ENCODE peak calls at places on chromosomes 11 and 22, in eight cellular contexts. M, G, L, H, D, O, C and N are unnamed samples.

GRCh38 chr11:76621866-76622265 is 48.7 kb downstream of the LRRC32 start:
- DNase-seq in M (no peak), D (peak; percentile 90), G (no peak), O (no peak), H (no peak), L (no peak), C (no peak), N (no peak)

GRCh38 chr11:3949132-3949531 is 93.7 kb downstream of the STIM1 start:
- DNase-seq in G (no peak), D (no peak), M (no peak), L (no peak), C (no peak), O (no peak), H (no peak), N (no peak)

GRCh38 chr22:46072030-46072881 is 78.1 kb upstream of the PPARA start:
- DNase-seq in L (no peak), D (peak; percentile 92), G (peak; percentile 49), C (no peak), H (peak; percentile 55), M (peak; percentile 37), O (peak; percentile 58), N (peak; percentile 48)

GRCh38 chr11:122253541-122254317 is 137.7 kb upstream of the BLID start:
- DNase-seq in C (no peak), M (peak; percentile 21), H (no peak), L (no peak), D (no peak), G (no peak), O (no peak), N (no peak)

GRCh38 chr22:45212306-45212709 is 28.4 kb downstream of the KIAA0930 start:
- DNase-seq in D (peak; percentile 91), H (peak; percentile 89), G (peak; percentile 77), O (peak; percentile 74), M (no peak), L (peak; percentile 53), C (peak; percentile 55), N (no peak)

GRCh38 chr11:69801513-69802335 is 17.5 kb downstream of the FGF3 start:
- DNase-seq in D (no peak), M (no peak), H (peak; percentile 35), L (peak; percentile 54), G (no peak), C (no peak), O (no peak), N (peak; percentile 78)

GRCh38 chr22:19520007-19520406 is 4.2 kb downstream of the CLDN5 start:
- DNase-seq in D (no peak), M (no peak), G (no peak), L (no peak), C (no peak), H (no peak), O (no peak), N (no peak)

GRCh38 chr11:92750794-92751193 is 218.7 kb upstream of the MTNR1B start:
- DNase-seq in M (no peak), D (no peak), H (no peak), O (no peak), G (no peak), C (no peak), L (no peak), N (no peak)

GRCh38 chr11:9264381-9265210 is 554 bp downstream of the DENND5A start:
- DNase-seq in H (peak; percentile 87), L (peak; percentile 56), D (peak; percentile 84), O (peak; percentile 65), G (peak; percentile 63), C (peak; percentile 39), M (no peak), N (no peak)

GRCh38 chr11:59012106-59012941 is 73.0 kb downstream of the GLYATL1 start:
- DNase-seq in G (no peak), D (no peak), H (no peak), L (peak; percentile 3), M (no peak), C (no peak), O (no peak), N (no peak)

GRCh38 chr11:43567396-43567975 is 113.1 kb upstream of the HSD17B12 start:
- DNase-seq in O (no peak), D (no peak), C (peak; percentile 67), H (peak; percentile 49), M (peak; percentile 54), L (peak; percentile 79), G (no peak), N (no peak)

GRCh38 chr22:37194750-37195149 is 6.7 kb upstream of the C1QTNF6 start:
- DNase-seq in O (no peak), M (no peak), H (no peak), G (no peak), L (no peak), D (no peak), C (no peak), N (no peak)

GRCh38 chr11:115194798-115195101 is 309.5 kb downstream of the CADM1 start:
- DNase-seq in C (no peak), G (no peak), H (no peak), D (no peak), O (no peak), L (no peak), M (no peak), N (no peak)

GRCh38 chr11:45771194-45771941 is 33.6 kb upstream of the SLC35C1 start:
- DNase-seq in L (peak; percentile 76), D (peak; percentile 73), G (peak; percentile 74), H (peak; percentile 71), O (peak; percentile 67), M (peak; percentile 42), C (peak; percentile 66), N (peak; percentile 55)

GRCh38 chr11:126628790-126629621 is 273.5 kb downstream of the ST3GAL4 start:
- DNase-seq in C (no peak), M (no peak), D (no peak), H (no peak), O (no peak), G (no peak), L (no peak), N (no peak)

GRCh38 chr11:76802151-76802550 is 19.0 kb downstream of the TSKU start:
- DNase-seq in M (no peak), G (peak; percentile 5), D (no peak), O (no peak), H (no peak), C (no peak), L (no peak), N (no peak)

GRCh38 chr11:14304601-14305000 is 54.4 kb downstream of the RRAS2 start:
- DNase-seq in O (no peak), C (no peak), M (no peak), L (peak; percentile 32), D (no peak), H (no peak), G (no peak), N (no peak)

GRCh38 chr11:40100204-40100603 is 1359.2 kb downstream of the LRRC4C start:
- DNase-seq in L (no peak), C (no peak), D (no peak), G (no peak), M (no peak), O (no peak), H (no peak), N (no peak)

GRCh38 chr22:35842954-35843353 is 125.3 kb downstream of the APOL5 start:
- DNase-seq in L (peak; percentile 39), H (peak; percentile 55), C (peak; percentile 65), G (no peak), M (peak; percentile 35), D (no peak), O (no peak), N (peak; percentile 44)

GRCh38 chr11:113166280-113166679 is 148.1 kb upstream of the TTC12 start:
- DNase-seq in L (no peak), M (no peak), H (no peak), G (no peak), O (no peak), C (no peak), D (no peak), N (no peak)

GRCh38 chr22:24414523-24414922 is 12.9 kb upstream of the ADORA2A start:
- DNase-seq in G (no peak), O (no peak), M (no peak), L (no peak), C (no peak), H (no peak), D (peak; percentile 57), N (no peak)

GRCh38 chr22:37519268-37520195 is at the start of gene CARD10:
- DNase-seq in O (peak; percentile 53), M (peak; percentile 11), L (peak; percentile 49), C (peak; percentile 28), H (peak; percentile 33), G (no peak), D (peak; percentile 79), N (peak; percentile 63)

GRCh38 chr22:37911273-37911672 is 5.2 kb downstream of the MICALL1 start:
- DNase-seq in D (no peak), H (no peak), L (no peak), O (no peak), M (no peak), C (no peak), G (no peak), N (no peak)

GRCh38 chr11:119635776-119636175 is 93.2 kb downstream of the NECTIN1 start:
- DNase-seq in D (no peak), L (no peak), M (no peak), G (no peak), C (no peak), H (no peak), O (no peak), N (no peak)
- H3K9me3 ChIP-seq in D (no peaks in the 10 kb centered on the region), L (no peaks in the 10 kb centered on the region), M (no peaks in the 10 kb centered on the region), G (no peaks in the 10 kb centered on the region), C (no peaks in the 10 kb centered on the region), H (no peaks in the 10 kb centered on the region), O (no peaks in the 10 kb centered on the region), N (no peaks in the 10 kb centered on the region)

GRCh38 chr22:17707526-17707925 is 66.7 kb downstream of the BID start:
- DNase-seq in G (no peak), L (no peak), M (no peak), D (no peak), O (no peak), H (peak; percentile 67), C (no peak), N (no peak)
- H3K4me3 ChIP-seq in G (peak overlapping the region; percentile 2), L (no peak overlapping the region), M (no peak overlapping the region), D (peak overlapping the region; percentile 59), O (no peak overlapping the region), H (peak overlapping the region; percentile 84), C (peak overlapping the region; percentile 49), N (no peak overlapping the region)

GRCh38 chr11:50078001-50078400 is 45.3 kb downstream of the OR4C45 start:
- DNase-seq in L (no peak), G (no peak), H (no peak), M (no peak), C (no peak), O (no peak), D (no peak), N (no peak)

GRCh38 chr11:50075856-50076255 is 43.2 kb downstream of the OR4C45 start:
- DNase-seq in G (no peak), D (no peak), C (no peak), O (no peak), H (no peak), L (no peak), M (no peak), N (no peak)

GRCh38 chr11:50080256-50080655 is 47.6 kb downstream of the OR4C45 start:
- DNase-seq in M (no peak), D (no peak), L (no peak), C (no peak), O (no peak), G (no peak), H (no peak), N (no peak)

GRCh38 chr11:50074161-50074560 is 41.5 kb downstream of the OR4C45 start:
- DNase-seq in M (no peak), H (no peak), D (no peak), L (no peak), G (no peak), C (no peak), O (no peak), N (no peak)

GRCh38 chr11:50077526-50077925 is 44.9 kb downstream of the OR4C45 start:
- DNase-seq in L (no peak), H (no peak), O (no peak), D (no peak), G (no peak), C (no peak), M (no peak), N (no peak)
- H3K9me3 ChIP-seq in L (no peaks in the 10 kb centered on the region), H (no peaks in the 10 kb centered on the region), O (no peaks in the 10 kb centered on the region), D (peaks cover 2% of the 10 kb centered on the region), G (no peaks in the 10 kb centered on the region), C (no peaks in the 10 kb centered on the region), M (no peaks in the 10 kb centered on the region), N (peaks cover 2% of the 10 kb centered on the region)

GRCh38 chr22:47112566-47112965 is 350.1 kb downstream of the TBC1D22A start:
- DNase-seq in H (no peak), G (no peak), L (no peak), D (no peak), C (no peak), O (no peak), M (no peak), N (peak; percentile 18)
- H3K4me3 ChIP-seq in H (no peak overlapping the region), G (no peak overlapping the region), L (no peak overlapping the region), D (no peak overlapping the region), C (no peak overlapping the region), O (no peak overlapping the region), M (no peak overlapping the region), N (no peak overlapping the region)